ENCODE peak calls at places on chromosomes 13 and 19, in eight cellular contexts. Q, B, R, H, M, O, L and F are unnamed samples.
A peak's percentile ranks its signal among the peaks of the same experiment; 100 is the strongest.

GRCh38 chr19:679418-680286 is 3.5 kb downstream of the FSTL3 start:
- DNase-seq in R (peak; percentile 92), B (peak; percentile 81), L (peak; percentile 68), Q (peak; percentile 92), O (peak; percentile 41), H (peak; percentile 54), M (peak; percentile 85), F (no peak)

GRCh38 chr19:42117076-42117475 is 15.2 kb downstream of the POU2F2 start:
- DNase-seq in L (no peak), M (no peak), H (no peak), Q (no peak), O (no peak), R (no peak), B (no peak), F (no peak)

GRCh38 chr19:55027472-55028337 is 10.4 kb downstream of the GP6 start:
- DNase-seq in R (no peak), O (no peak), M (no peak), H (no peak), L (no peak), B (no peak), Q (no peak), F (no peak)

GRCh38 chr19:48556163-48556562 is 4.2 kb downstream of the SULT2B1 start:
- DNase-seq in B (no peak), R (no peak), L (no peak), O (no peak), M (no peak), Q (no peak), H (no peak), F (no peak)

GRCh38 chr19:35351441-35352176 is 3.9 kb downstream of the FFAR1 start:
- DNase-seq in B (no peak), M (no peak), H (no peak), Q (peak; percentile 52), O (no peak), L (no peak), R (no peak), F (no peak)

GRCh38 chr19:40907968-40908735 is 26.1 kb upstream of the CYP2A7 start:
- DNase-seq in Q (no peak), O (no peak), B (no peak), M (no peak), H (no peak), L (peak; percentile 41), R (no peak), F (no peak)

GRCh38 chr13:66556306-66556705 is 673.8 kb downstream of the PCDH9 start:
- DNase-seq in O (no peak), B (no peak), Q (no peak), L (no peak), R (no peak), M (no peak), H (no peak), F (no peak)

GRCh38 chr13:74871671-74872070 is 610.3 kb downstream of the TBC1D4 start:
- DNase-seq in L (no peak), B (no peak), H (no peak), O (no peak), R (no peak), M (no peak), Q (no peak), F (no peak)

GRCh38 chr13:94416454-94417080 is 62.9 kb downstream of the DCT start:
- DNase-seq in O (no peak), R (no peak), B (no peak), Q (no peak), H (peak; percentile 17), L (no peak), M (no peak), F (no peak)

GRCh38 chr19:46420056-46420455 is 6.7 kb upstream of the CCDC8 start:
- DNase-seq in H (no peak), R (no peak), L (no peak), O (no peak), B (no peak), Q (no peak), M (no peak), F (no peak)

GRCh38 chr19:32480321-32480720 is 74.8 kb downstream of the DPY19L3 start:
- DNase-seq in M (no peak), R (no peak), O (no peak), B (no peak), L (no peak), Q (no peak), H (no peak), F (no peak)

GRCh38 chr13:31755803-31756212 is 16.5 kb downstream of the RXFP2 start:
- DNase-seq in O (no peak), H (no peak), B (no peak), R (no peak), L (no peak), M (no peak), Q (no peak), F (no peak)

GRCh38 chr13:97108535-97108910 is 113.6 kb upstream of the MBNL2 start:
- DNase-seq in Q (peak; percentile 48), M (no peak), B (peak; percentile 48), O (no peak), R (no peak), L (no peak), H (no peak), F (no peak)

GRCh38 chr19:2149980-2150793 is 1.2 kb downstream of the AP3D1 start:
- DNase-seq in L (peak; percentile 39), B (no peak), H (no peak), R (no peak), M (no peak), O (no peak), Q (peak; percentile 46), F (no peak)

DNA sequence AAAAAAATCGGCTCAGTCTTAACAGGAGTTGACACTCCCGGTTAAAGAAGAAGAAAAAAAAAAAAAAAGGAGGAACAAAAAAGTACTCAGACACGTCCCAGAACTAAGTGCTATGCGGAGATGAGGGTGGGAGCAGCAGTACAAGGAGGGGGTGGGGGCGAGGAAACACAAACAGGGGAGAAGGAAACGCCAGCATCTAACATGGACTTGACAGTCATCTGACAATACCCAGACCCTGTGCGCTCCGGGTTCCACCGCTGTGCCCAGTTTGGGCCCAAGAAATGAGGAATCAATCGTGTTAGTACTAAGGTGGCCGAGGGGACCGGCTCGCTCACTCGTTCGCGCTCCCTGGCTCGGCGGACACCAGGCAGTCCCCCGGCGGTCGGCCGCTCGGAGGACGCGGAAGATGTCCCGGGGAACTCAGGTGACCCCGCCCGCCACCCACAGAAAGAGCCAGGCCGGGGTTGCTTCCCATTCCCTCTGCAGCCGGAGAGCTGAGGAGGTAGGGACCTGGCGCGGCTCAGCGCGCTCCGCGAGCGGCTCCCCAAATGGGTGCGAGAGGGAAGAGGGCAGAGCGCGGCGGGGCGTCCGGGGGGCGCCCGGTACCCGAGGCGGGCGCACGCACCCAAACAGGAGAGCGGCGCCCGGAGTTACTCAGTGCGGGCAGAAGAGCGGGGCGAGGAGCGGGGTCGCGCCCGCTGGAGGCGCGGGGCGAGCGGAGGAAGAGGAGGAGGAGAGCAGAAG is 648 bp downstream of the TSHZ3 start:
- DNase-seq in B (peak; percentile 56), R (no peak), H (no peak), Q (peak; percentile 77), O (peak; percentile 27), M (peak; percentile 54), L (no peak), F (no peak)
- H3K4me3 ChIP-seq in B (peak overlapping the region; percentile 75), R (peak overlapping the region; percentile 73), H (no peak overlapping the region), Q (peak overlapping the region; percentile 98), O (peak overlapping the region; percentile 93), M (peak overlapping the region; percentile 94), L (peak overlapping the region; percentile 95), F (peak overlapping the region; percentile 99)

GRCh38 chr13:79503069-79503468 is 22.1 kb downstream of the NDFIP2 start:
- DNase-seq in R (no peak), M (no peak), B (no peak), L (no peak), H (no peak), Q (no peak), O (no peak), F (no peak)

GRCh38 chr13:79497852-79498251 is 16.9 kb downstream of the NDFIP2 start:
- DNase-seq in R (no peak), B (no peak), M (no peak), Q (no peak), L (no peak), H (no peak), O (no peak), F (no peak)

GRCh38 chr13:79503473-79504017 is 22.6 kb downstream of the NDFIP2 start:
- DNase-seq in B (no peak), L (no peak), R (no peak), O (no peak), M (no peak), Q (no peak), H (no peak), F (no peak)

GRCh38 chr13:79500829-79501228 is 19.9 kb downstream of the NDFIP2 start:
- DNase-seq in Q (no peak), M (no peak), R (no peak), L (no peak), O (no peak), H (no peak), B (no peak), F (no peak)

DNA sequence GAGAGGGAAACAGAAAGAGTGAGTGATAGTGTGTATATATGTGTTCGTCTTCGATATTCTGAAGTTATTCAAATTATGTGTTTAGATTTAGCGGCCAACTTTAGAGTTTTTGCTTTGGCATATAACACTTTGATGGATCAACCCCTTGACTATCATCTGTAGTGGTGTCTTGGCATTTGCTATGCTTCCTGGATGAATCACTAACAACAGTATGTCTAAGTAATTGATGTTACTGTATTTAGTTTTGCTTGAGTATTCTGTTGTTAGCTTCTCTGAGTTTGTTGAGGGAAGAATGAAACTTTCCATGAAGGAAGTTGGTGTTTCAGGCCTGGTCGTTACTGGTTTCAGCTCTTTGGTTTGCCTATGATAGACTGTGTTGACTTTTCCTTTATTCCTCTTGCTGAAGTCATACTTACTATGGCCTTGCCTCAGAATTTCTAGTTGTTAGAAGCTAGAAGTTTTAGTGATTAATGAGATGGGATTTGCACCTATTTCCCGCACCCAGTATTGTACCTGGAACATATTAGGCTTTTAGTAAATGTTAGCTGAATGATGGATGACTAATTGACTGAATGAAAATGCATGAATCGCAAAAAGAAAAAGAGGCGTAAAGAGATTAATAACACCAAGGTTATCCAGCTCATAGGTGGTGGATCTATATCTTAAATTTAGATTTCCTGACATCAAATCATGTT is 20.7 kb downstream of the NDFIP2 start:
- DNase-seq in M (no peak), R (no peak), O (no peak), Q (no peak), H (no peak), L (no peak), B (no peak), F (no peak)
- H3K4me1 ChIP-seq in M (no peaks in the 10 kb centered on the region), R (no peaks in the 10 kb centered on the region), O (no peaks in the 10 kb centered on the region), Q (peaks cover 6% of the 10 kb centered on the region), H (no peaks in the 10 kb centered on the region), L (peaks cover 21% of the 10 kb centered on the region), B (no peaks in the 10 kb centered on the region), F (no peaks in the 10 kb centered on the region)

GRCh38 chr13:101919541-101920306 is 467.2 kb downstream of the ITGBL1 start:
- DNase-seq in H (no peak), M (peak; percentile 37), R (no peak), B (no peak), L (no peak), Q (peak; percentile 78), O (no peak), F (no peak)
- H3K4me3 ChIP-seq in H (no peak overlapping the region), M (peak overlapping the region; percentile 17), R (no peak overlapping the region), B (no peak overlapping the region), L (no peak overlapping the region), Q (peak overlapping the region; percentile 18), O (no peak overlapping the region), F (peak overlapping the region; percentile 15)

DNA sequence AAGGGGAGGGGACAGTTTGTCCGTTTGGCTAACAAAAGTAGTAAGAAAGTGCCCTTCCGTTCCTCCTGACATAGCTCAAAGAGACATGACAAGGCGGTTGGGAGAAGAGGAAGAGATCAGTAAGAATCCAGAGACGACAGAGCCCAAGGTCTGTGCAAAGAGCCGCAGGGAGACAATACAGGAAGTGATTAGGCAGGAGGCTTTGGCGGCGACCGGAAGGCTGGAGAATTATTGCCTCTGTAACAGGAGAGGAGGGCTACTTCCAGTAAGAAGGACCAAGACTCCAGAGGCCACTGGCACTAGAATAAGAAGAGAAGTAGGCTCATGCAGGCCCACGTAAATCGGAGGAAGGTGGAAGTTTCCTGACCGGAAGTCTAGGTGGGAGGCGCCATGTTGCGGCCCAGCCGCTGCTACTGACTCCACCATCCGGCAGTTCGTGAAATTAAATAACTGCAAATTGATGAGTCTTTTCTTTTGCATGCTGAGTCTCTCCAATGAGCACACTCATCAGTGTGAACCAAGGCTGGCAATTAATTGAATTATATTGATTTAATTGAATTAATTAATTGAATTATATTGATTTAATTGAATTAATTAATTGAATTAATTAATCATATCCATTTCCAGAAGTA is 9.9 kb downstream of the RFX2 start:
- DNase-seq in R (peak; percentile 63), H (no peak), L (no peak), M (peak; percentile 35), Q (peak; percentile 67), O (no peak), B (no peak), F (no peak)
- H3K4me1 ChIP-seq in R (no peaks in the 10 kb centered on the region), H (no peaks in the 10 kb centered on the region), L (peaks cover 4% of the 10 kb centered on the region), M (peaks cover 35% of the 10 kb centered on the region), Q (peaks cover 6% of the 10 kb centered on the region), O (no peaks in the 10 kb centered on the region), B (no peaks in the 10 kb centered on the region), F (peaks cover 74% of the 10 kb centered on the region)